ENCODE peak calls at places on chromosomes 11 and 22, in four cellular contexts. L, P, M and Y are unnamed samples.

GRCh38 chr11:78156081-78156844 is 16.8 kb upstream of the ALG8 start:
- DNase-seq in L (peak), P (no peak), M (no peak), Y (no peak)

GRCh38 chr11:130964393-130964792 is 48.1 kb upstream of the SNX19 start:
- DNase-seq in L (no peak), P (no peak), M (no peak), Y (no peak)

GRCh38 chr11:130666781-130667251 is 218.4 kb downstream of the ADAMTS15 start:
- DNase-seq in L (no peak), P (no peak), M (no peak), Y (no peak)

GRCh38 chr11:76856111-76856510 is 4.6 kb upstream of the ACER3 start:
- DNase-seq in L (no peak), P (no peak), M (no peak), Y (no peak)

GRCh38 chr11:97364047-97364446 is 974.2 kb downstream of the JRKL start:
- DNase-seq in L (no peak), P (no peak), M (no peak), Y (no peak)

GRCh38 chr11:102197759-102198158 is 87.5 kb downstream of the YAP1 start:
- DNase-seq in L (peak), P (no peak), M (no peak), Y (no peak)

GRCh38 chr11:80473562-80473961 is 1032.7 kb upstream of the TENM4 start:
- DNase-seq in L (no peak), P (no peak), M (peak), Y (no peak)

GRCh38 chr11:65491163-65491465 is 7.7 kb upstream of the MALAT1 start:
- DNase-seq in L (no peak), P (no peak), M (no peak), Y (no peak)

GRCh38 chr22:50173221-50173982 is 2.9 kb downstream of the PANX2 start:
- DNase-seq in L (no peak), P (no peak), M (no peak), Y (no peak)

GRCh38 chr22:40594924-40595323 is 41.6 kb downstream of the MRTFA start:
- DNase-seq in L (peak), P (no peak), M (no peak), Y (no peak)

GRCh38 chr11:70140859-70141489 is 62.1 kb upstream of the FADD start:
- DNase-seq in L (no peak), P (no peak), M (no peak), Y (no peak)

GRCh38 chr11:64009710-64010109 is 23.5 kb downstream of the OTUB1 start:
- DNase-seq in L (no peak), P (no peak), M (no peak), Y (no peak)

GRCh38 chr22:46587492-46588278 is 32.5 kb upstream of the GRAMD4 start:
- DNase-seq in L (no peak), P (no peak), M (peak), Y (no peak)

GRCh38 chr11:27207025-27207650 is 155.9 kb downstream of the CCDC34 start:
- DNase-seq in L (no peak), P (no peak), M (no peak), Y (no peak)

GRCh38 chr11:69603978-69604524 is 36.9 kb upstream of the CCND1 start:
- DNase-seq in L (no peak), P (no peak), M (no peak), Y (no peak)

GRCh38 chr11:28481673-28482480 is 373.7 kb downstream of the METTL15 start:
- DNase-seq in L (no peak), P (no peak), M (no peak), Y (peak)

GRCh38 chr11:84947970-84948600 is 679.1 kb downstream of the DLG2 start:
- DNase-seq in L (no peak), P (no peak), M (no peak), Y (no peak)

GRCh38 chr11:1333860-1334259 is 24.4 kb upstream of the TOLLIP start:
- DNase-seq in L (no peak), P (no peak), M (no peak), Y (no peak)

GRCh38 chr11:131653244-131653643 is 282.8 kb downstream of the NTM start:
- DNase-seq in L (no peak), P (no peak), M (no peak), Y (no peak)

GRCh38 chr11:129394709-129395108 is 19.1 kb downstream of the BARX2 start:
- DNase-seq in L (peak), P (no peak), M (no peak), Y (no peak)

GRCh38 chr11:88421530-88421929 is 84.0 kb upstream of the CTSC start:
- DNase-seq in L (no peak), P (peak), M (peak), Y (no peak)

GRCh38 chr11:2651054-2651617 is 48.7 kb downstream of the KCNQ1OT1 start:
- DNase-seq in L (no peak), P (no peak), M (no peak), Y (peak)

GRCh38 chr11:117841582-117842031 is 17.1 kb upstream of the FXYD2 start:
- DNase-seq in L (no peak), P (no peak), M (no peak), Y (no peak)

GRCh38 chr11:11806586-11806985 is 35.2 kb upstream of the USP47 start:
- DNase-seq in L (no peak), P (no peak), M (no peak), Y (no peak)

GRCh38 chr11:120128392-120129172 is 9.3 kb downstream of the TRIM29 start:
- DNase-seq in L (peak), P (no peak), M (no peak), Y (peak)

GRCh38 chr11:61154528-61154927 is 6.7 kb downstream of the VPS37C start:
- DNase-seq in L (no peak), P (no peak), M (no peak), Y (no peak)

GRCh38 chr11:12137938-12138731 is 27.7 kb downstream of the MICAL2 start:
- DNase-seq in L (no peak), P (no peak), M (no peak), Y (no peak)

GRCh38 chr11:13160745-13161144 is 116.8 kb upstream of the BMAL1 start:
- DNase-seq in L (no peak), P (no peak), M (no peak), Y (no peak)

GRCh38 chr22:20584872-20585639 is 77.6 kb downstream of the MED15 start:
- DNase-seq in L (no peak), P (no peak), M (no peak), Y (no peak)

GRCh38 chr11:102810943-102811528 is 13.1 kb upstream of the MMP1 start:
- DNase-seq in L (peak), P (no peak), M (no peak), Y (peak)

GRCh38 chr11:892106-892505 is 18.5 kb downstream of the CHID1 start:
- DNase-seq in L (no peak), P (no peak), M (no peak), Y (no peak)

GRCh38 chr22:37015587-37015878 is 3.7 kb downstream of the TST start:
- DNase-seq in L (no peak), P (no peak), M (no peak), Y (no peak)

GRCh38 chr11:12409621-12410005 is 32.2 kb downstream of the PARVA start:
- DNase-seq in L (no peak), P (no peak), M (no peak), Y (no peak)

GRCh38 chr22:33332538-33332937 is 274.4 kb upstream of the SYN3 start:
- DNase-seq in L (no peak), P (no peak), M (no peak), Y (no peak)

GRCh38 chr22:42321908-42322561 is 51.6 kb upstream of the TCF20 start:
- DNase-seq in L (no peak), P (no peak), M (no peak), Y (no peak)
- TF ChIP-seq BHLHE40 in L (no peak), P (no peak), M (no peak), Y (no peak)

GRCh38 chr11:67059671-67060070 is 3.0 kb downstream of the RHOD start:
- DNase-seq in L (no peak), P (no peak), M (no peak), Y (no peak)

GRCh38 chr11:67060111-67060522 is 3.5 kb downstream of the RHOD start:
- DNase-seq in L (no peak), P (no peak), M (no peak), Y (no peak)

GRCh38 chr11:67066333-67066709 is 9.7 kb downstream of the RHOD start:
- DNase-seq in L (no peak), P (no peak), M (no peak), Y (no peak)

GRCh38 chr11:67058506-67058905 is 1.9 kb downstream of the RHOD start:
- DNase-seq in L (no peak), P (no peak), M (no peak), Y (no peak)

GRCh38 chr11:67062526-67063373 is 6.1 kb downstream of the RHOD start:
- DNase-seq in L (no peak), P (no peak), M (no peak), Y (no peak)
- TF ChIP-seq SP1 in L (no peak), P (no peak), M (no peak), Y (no peak)

DNA sequence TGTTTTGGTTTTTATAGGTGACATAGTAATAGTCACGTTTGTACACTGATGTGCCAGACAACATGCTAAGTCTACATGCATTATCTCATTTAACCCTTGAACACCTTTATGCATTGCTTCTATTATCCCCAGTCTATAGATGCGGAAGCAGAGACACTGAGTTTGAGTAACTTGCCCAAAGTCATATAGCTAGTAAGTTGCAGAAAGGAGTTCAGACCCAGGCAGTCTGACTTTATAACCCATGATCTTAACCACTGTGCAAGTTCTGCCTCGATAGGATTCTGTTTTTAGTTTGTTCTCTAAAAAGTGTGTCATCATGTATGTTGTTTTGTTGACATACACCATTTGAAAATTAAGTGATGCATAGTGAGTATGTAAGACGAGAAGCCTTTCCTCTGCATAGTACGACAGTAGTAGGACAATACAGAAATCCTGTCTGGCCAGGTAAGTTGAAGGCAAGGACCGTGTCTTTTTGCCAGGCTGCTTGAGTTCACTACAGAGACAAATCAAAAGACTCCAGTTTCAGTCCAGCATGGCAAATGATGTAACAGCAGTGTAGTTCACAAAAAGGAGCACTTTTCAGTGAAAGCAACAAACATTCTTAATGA is 3.3 kb downstream of the ZC3H12C start:
- DNase-seq in L (no peak), P (no peak), M (no peak), Y (no peak)
- TF ChIP-seq BHLHE40 in L (no peak), P (no peak), M (peak), Y (no peak)

DNA sequence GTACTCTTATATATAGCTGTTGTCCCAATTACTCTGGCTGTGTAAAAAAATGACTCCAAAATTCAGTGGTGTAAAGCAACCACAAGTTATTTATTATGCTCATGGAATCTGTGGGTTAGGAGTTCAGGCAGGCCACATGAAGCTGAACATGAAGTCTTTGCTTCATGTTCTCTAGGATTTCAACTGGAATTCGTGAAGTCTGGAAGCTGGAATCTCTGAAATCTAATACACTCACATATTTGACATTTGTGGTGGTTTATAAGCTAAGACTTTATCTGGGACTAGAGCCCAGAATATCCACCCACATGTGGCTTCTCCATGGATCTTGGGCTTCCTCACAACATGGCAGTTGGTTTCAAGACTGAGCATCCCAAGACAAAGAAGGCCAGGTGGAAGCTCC is 430.6 kb downstream of the MIAT start:
- DNase-seq in L (no peak), P (no peak), M (no peak), Y (no peak)
- TF ChIP-seq SP1 in L (no peak), P (no peak), M (no peak), Y (no peak)

GRCh38 chr11:116545912-116546311 is 226.9 kb downstream of the BUD13 start:
- DNase-seq in L (no peak), P (no peak), M (no peak), Y (no peak)

GRCh38 chr11:116543099-116543498 is 229.7 kb downstream of the BUD13 start:
- DNase-seq in L (no peak), P (no peak), M (no peak), Y (no peak)

GRCh38 chr11:116547571-116547970 is 225.2 kb downstream of the BUD13 start:
- DNase-seq in L (no peak), P (no peak), M (no peak), Y (no peak)

GRCh38 chr11:116542386-116542785 is 230.4 kb downstream of the BUD13 start:
- DNase-seq in L (no peak), P (no peak), M (no peak), Y (no peak)

GRCh38 chr11:116544721-116545120 is 228.1 kb downstream of the BUD13 start:
- DNase-seq in L (no peak), P (no peak), M (no peak), Y (no peak)
- TF ChIP-seq BHLHE40 in L (no peak), P (no peak), M (no peak), Y (no peak)

GRCh38 chr22:25772288-25772687 is 30.3 kb downstream of the MYO18B start:
- DNase-seq in L (no peak), P (no peak), M (no peak), Y (no peak)

GRCh38 chr22:25774575-25775026 is 32.6 kb downstream of the MYO18B start:
- DNase-seq in L (no peak), P (no peak), M (no peak), Y (peak)

GRCh38 chr22:25777870-25778269 is 35.9 kb downstream of the MYO18B start:
- DNase-seq in L (peak), P (no peak), M (peak), Y (peak)

GRCh38 chr22:25777411-25777810 is 35.4 kb downstream of the MYO18B start:
- DNase-seq in L (no peak), P (no peak), M (no peak), Y (no peak)

DNA sequence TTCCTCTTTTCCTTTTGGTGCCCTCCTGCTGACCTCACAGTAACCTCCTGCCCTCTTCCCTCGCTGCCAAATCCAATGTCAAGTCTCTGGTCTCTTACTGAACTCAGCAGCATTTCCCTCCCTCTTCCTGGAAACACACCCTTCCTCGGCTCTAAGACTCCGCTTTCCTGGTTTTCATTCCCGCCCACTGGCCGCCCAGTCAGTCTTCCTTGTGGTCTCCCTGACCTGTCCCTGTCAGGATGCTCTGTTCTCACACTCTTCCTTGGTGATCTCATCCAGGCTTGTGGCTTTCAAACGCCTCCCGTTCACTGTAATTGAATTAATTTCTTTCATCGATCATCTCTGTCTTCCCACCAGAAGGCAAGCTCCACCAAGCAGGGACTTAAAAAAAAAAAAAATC is 33.5 kb downstream of the MYO18B start:
- DNase-seq in L (no peak), P (no peak), M (no peak), Y (no peak)
- TF ChIP-seq SP1 in L (no peak), P (no peak), M (no peak), Y (no peak)

GRCh38 chr22:44932493-44932892 is 77.3 kb downstream of the PHF21B start:
- DNase-seq in L (no peak), P (no peak), M (no peak), Y (no peak)

GRCh38 chr22:44930711-44931035 is 79.1 kb downstream of the PHF21B start:
- DNase-seq in L (no peak), P (no peak), M (no peak), Y (no peak)

GRCh38 chr22:44930016-44930710 is 79.6 kb downstream of the PHF21B start:
- DNase-seq in L (no peak), P (no peak), M (no peak), Y (no peak)

GRCh38 chr22:44931077-44931540 is 78.7 kb downstream of the PHF21B start:
- DNase-seq in L (no peak), P (no peak), M (no peak), Y (no peak)

GRCh38 chr22:44931766-44932165 is 78.0 kb downstream of the PHF21B start:
- DNase-seq in L (no peak), P (no peak), M (no peak), Y (no peak)
- TF ChIP-seq BHLHE40 in L (no peak), P (no peak), M (no peak), Y (no peak)

GRCh38 chr11:72812968-72813739 is 1.1 kb upstream of the ATG16L2 start:
- DNase-seq in L (peak), P (peak), M (no peak), Y (peak)
- TF ChIP-seq SP1 in L (no peak), P (no peak), M (no peak), Y (no peak)

GRCh38 chr11:93773601-93774200 is 10.4 kb upstream of the MED17 start:
- DNase-seq in L (no peak), P (no peak), M (no peak), Y (no peak)
- TF ChIP-seq BHLHE40 in L (no peak), P (no peak), M (no peak), Y (no peak)